ENCODE peak calls at places on chromosomes 7 and 10, in six cellular contexts. D, Z, U, W, J and X are unnamed samples. For H3K4me1, the result is how much of the 10 kb centered on the place peaks cover.

GRCh38 chr7:38675500-38676106 is 44.4 kb upstream of the AMPH start:
- DNase-seq in W (no peak), D (no peak), U (no peak), J (no peak), Z (no peak), X (no peak)

GRCh38 chr7:103391150-103391549 is 43.7 kb downstream of the PSMC2 start:
- DNase-seq in Z (no peak), W (no peak), D (no peak), U (no peak), J (no peak), X (no peak)

GRCh38 chr7:43248961-43249807 is 136.7 kb downstream of the HECW1 start:
- DNase-seq in W (peak), Z (peak), U (peak), J (no peak), D (no peak), X (no peak)

GRCh38 chr7:4794591-4795350 is 19.3 kb downstream of the AP5Z1 start:
- DNase-seq in W (no peak), J (no peak), D (no peak), Z (no peak), U (no peak), X (no peak)

GRCh38 chr7:154794147-154794780 is 208.7 kb downstream of the PAXIP1 start:
- DNase-seq in J (no peak), U (no peak), Z (peak), W (peak), D (no peak), X (no peak)

GRCh38 chr10:64365663-64366062 is 844.5 kb downstream of the REEP3 start:
- DNase-seq in J (no peak), W (no peak), Z (no peak), D (no peak), U (no peak), X (no peak)

GRCh38 chr7:66638309-66639099 is 9.8 kb downstream of the KCTD7 start:
- DNase-seq in Z (no peak), D (no peak), U (no peak), W (no peak), J (no peak), X (no peak)

GRCh38 chr7:119664601-119665000 is 608.4 kb upstream of the KCND2 start:
- DNase-seq in Z (no peak), U (peak), W (no peak), D (no peak), J (no peak), X (no peak)

GRCh38 chr10:34047389-34047788 is 712.9 kb upstream of the NRP1 start:
- DNase-seq in J (no peak), U (no peak), D (peak), Z (no peak), W (no peak), X (no peak)

GRCh38 chr10:101672536-101672935 is 22.4 kb downstream of the FBXW4 start:
- DNase-seq in J (no peak), W (no peak), D (no peak), Z (peak), U (no peak), X (no peak)

GRCh38 chr10:15124190-15124589 is 27.0 kb downstream of the RPP38 start:
- DNase-seq in U (no peak), Z (no peak), W (no peak), J (no peak), D (no peak), X (no peak)

GRCh38 chr7:157241631-157242030 is 95.2 kb upstream of the DNAJB6 start:
- DNase-seq in W (no peak), Z (no peak), J (no peak), U (no peak), D (no peak), X (no peak)

GRCh38 chr10:91575044-91575610 is 57.7 kb downstream of the PPP1R3C start:
- DNase-seq in J (no peak), D (no peak), Z (peak), W (no peak), U (no peak), X (no peak)

GRCh38 chr7:38880454-38880853 is 28.5 kb downstream of the VPS41 start:
- DNase-seq in W (no peak), U (no peak), J (no peak), Z (no peak), D (no peak), X (no peak)

GRCh38 chr7:155684546-155684945 is 40.1 kb downstream of the RBM33 start:
- DNase-seq in U (no peak), W (no peak), D (no peak), Z (no peak), J (no peak), X (no peak)

GRCh38 chr10:132940791-132941465 is 1.4 kb downstream of the CFAP46 start:
- DNase-seq in Z (no peak), D (peak), U (no peak), W (no peak), J (no peak), X (no peak)

GRCh38 chr7:71173955-71174354 is 42.0 kb downstream of the GALNT17 start:
- DNase-seq in W (no peak), D (no peak), J (no peak), U (peak), Z (peak), X (no peak)

GRCh38 chr10:59688921-59689351 is 20.7 kb downstream of the SLC16A9 start:
- DNase-seq in W (peak), J (no peak), D (no peak), U (no peak), Z (no peak), X (no peak)

GRCh38 chr10:23343591-23344225 is 889 bp downstream of the C10orf67 start:
- DNase-seq in J (no peak), W (peak), D (peak), U (peak), Z (peak), X (no peak)

GRCh38 chr10:121698336-121698735 is 100.1 kb upstream of the FGFR2 start:
- DNase-seq in W (no peak), D (no peak), U (no peak), Z (no peak), J (no peak), X (no peak)

GRCh38 chr7:78011642-78012041 is 213.1 kb downstream of the PHTF2 start:
- DNase-seq in W (no peak), D (no peak), J (no peak), U (no peak), Z (peak), X (no peak)

GRCh38 chr7:49295136-49295535 is 370.8 kb downstream of the CDC14C start:
- DNase-seq in D (no peak), W (no peak), U (peak), Z (no peak), J (no peak), X (no peak)

GRCh38 chr7:26680616-26681015 is 183.8 kb downstream of the SKAP2 start:
- DNase-seq in J (no peak), W (no peak), U (no peak), Z (no peak), D (no peak), X (no peak)
- H3K4me1 ChIP-seq in J (under half), W (under half), U (under half), Z (under half), D (under half), X (under half)

GRCh38 chr10:32985341-32985764 is 27.3 kb upstream of the ITGB1 start:
- DNase-seq in J (no peak), U (no peak), D (no peak), Z (no peak), W (no peak), X (no peak)

GRCh38 chr10:32982911-32983310 is 24.9 kb upstream of the ITGB1 start:
- DNase-seq in Z (no peak), W (no peak), D (no peak), J (no peak), U (no peak), X (no peak)

GRCh38 chr10:32985781-32986350 is 27.8 kb upstream of the ITGB1 start:
- DNase-seq in U (peak), W (no peak), Z (no peak), D (no peak), J (no peak), X (no peak)

GRCh38 chr10:32983333-32983909 is 25.4 kb upstream of the ITGB1 start:
- DNase-seq in W (no peak), U (peak), J (no peak), Z (no peak), D (no peak), X (no peak)

DNA sequence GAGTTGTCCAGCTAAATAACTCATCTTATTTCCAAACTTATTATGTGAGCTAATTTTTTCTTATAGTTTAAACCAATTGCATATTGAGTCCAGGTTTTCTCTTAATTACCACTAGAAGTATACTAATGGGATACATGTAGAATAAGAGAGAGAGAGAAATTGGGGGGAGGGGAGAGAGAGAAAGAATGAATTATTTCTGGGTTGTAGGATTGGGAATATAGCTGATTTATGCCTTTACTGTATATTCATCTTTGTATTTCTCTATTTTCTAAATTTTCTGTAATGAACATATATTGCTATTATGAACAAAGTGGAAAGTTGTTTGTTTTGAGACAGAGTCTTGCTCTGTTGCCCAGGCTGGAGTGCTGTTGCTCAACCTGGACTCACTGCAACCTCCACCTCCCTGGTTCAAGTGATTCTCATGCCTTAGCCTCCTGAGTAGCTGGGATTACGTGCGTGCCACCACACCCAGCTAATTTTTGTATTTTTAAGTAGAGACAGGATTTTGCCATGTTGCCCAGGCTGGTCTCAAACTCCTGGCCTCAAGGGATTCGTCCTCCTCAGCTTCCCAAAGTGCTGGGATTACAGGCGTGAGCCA is 26.1 kb upstream of the ITGB1 start:
- DNase-seq in U (no peak), W (no peak), D (no peak), Z (no peak), J (no peak), X (no peak)
- H3K4me1 ChIP-seq in U (under half), W (under half), D (under half), Z (under half), J (under half), X (under half)

GRCh38 chr7:27191716-27192545 is 6.9 kb upstream of the HOXA11 start:
- DNase-seq in W (peak), D (peak), U (no peak), Z (no peak), J (no peak), X (peak)

GRCh38 chr7:27193335-27194001 is 6.4 kb downstream of the HOXA13 start:
- DNase-seq in Z (no peak), W (peak), D (peak), U (no peak), J (no peak), X (no peak)

GRCh38 chr7:27191081-27191715 is 6.2 kb upstream of the HOXA11 start:
- DNase-seq in D (peak), U (no peak), W (peak), J (no peak), Z (no peak), X (no peak)

GRCh38 chr7:27194002-27194352 is 5.9 kb downstream of the HOXA13 start:
- DNase-seq in J (no peak), W (no peak), D (no peak), U (no peak), Z (no peak), X (no peak)

GRCh38 chr7:27192546-27193334 is 7.2 kb downstream of the HOXA13 start:
- DNase-seq in J (no peak), D (peak), W (peak), U (no peak), Z (no peak), X (peak)
- H3K4me1 ChIP-seq in J (under half), D (under half), W (under half), U (under half), Z (under half), X (under half)

GRCh38 chr7:81770823-81771222 is 976 bp upstream of the HGF start:
- DNase-seq in J (no peak), W (no peak), Z (no peak), D (no peak), U (no peak), X (no peak)
- H3K4me1 ChIP-seq in J (under half), W (under half), Z (under half), D (under half), U (under half), X (under half)

DNA sequence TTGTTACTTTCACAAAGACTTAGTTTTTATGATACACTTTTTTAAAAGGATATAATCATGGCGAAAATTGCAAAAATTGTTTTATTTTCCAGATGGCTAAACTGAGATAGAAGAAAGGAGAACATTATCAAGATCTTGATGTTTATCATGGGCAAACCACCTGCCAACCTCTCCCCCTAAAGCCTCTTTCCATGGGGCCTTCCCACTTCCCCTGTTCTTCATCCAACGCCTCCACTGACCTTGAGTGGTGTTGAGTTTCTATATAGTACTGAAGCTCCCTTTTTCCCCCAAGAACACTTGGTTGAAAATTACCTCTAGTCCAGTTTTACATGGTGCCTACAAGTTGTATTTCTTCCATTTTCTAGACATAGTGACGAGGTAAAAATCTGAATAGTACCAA is 5.0 kb downstream of the CREB3L2 start:
- DNase-seq in W (no peak), D (no peak), J (no peak), Z (no peak), U (no peak), X (no peak)
- H3K4me1 ChIP-seq in W (under half), D (under half), J (under half), Z (half or more), U (under half), X (half or more)

DNA sequence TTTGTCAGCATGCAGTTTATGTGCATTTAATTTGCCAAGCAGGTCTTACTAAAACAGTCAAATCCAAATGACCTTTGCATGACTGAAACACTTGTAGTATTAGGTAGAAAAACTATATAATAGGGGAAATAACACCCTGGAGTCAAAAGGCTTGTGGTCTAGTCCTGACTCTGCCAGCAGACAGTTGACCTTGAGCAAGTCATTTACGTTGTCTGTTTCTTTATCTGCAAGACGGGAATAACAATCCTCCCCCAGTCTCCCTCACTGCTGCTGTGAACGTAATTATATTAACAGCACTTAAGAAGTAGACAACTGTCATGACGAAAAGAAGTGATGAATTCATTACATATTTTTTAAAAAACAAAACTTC is 26.1 kb downstream of the CDK6 start:
- DNase-seq in J (no peak), W (no peak), U (peak), D (no peak), Z (no peak), X (no peak)
- H3K4me1 ChIP-seq in J (under half), W (under half), U (under half), D (under half), Z (under half), X (under half)

DNA sequence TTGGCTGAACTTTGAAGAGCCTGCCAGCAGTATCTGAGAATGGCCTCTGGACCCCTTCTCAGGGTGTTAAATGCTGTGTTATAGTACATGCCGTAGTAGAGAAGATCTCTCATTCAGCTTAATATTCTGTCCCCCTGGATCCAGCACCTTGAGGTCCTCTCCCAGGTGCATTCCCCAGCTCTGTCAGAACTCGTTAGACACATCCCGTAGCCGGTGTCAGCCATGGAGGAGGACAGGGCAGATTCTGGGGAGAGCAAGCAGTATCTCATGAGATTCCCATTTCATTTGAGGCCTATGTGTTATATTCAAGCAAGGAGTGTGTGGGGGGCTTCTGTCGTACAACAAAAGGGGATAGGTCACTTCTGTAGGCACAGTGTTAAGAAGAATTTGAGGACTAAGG is 34.8 kb downstream of the NACAD start:
- DNase-seq in U (no peak), Z (no peak), D (no peak), W (no peak), J (no peak), X (no peak)
- H3K4me1 ChIP-seq in U (under half), Z (under half), D (under half), W (under half), J (under half), X (under half)

GRCh38 chr7:138892016-138892630 is 89.1 kb downstream of the KIAA1549 start:
- DNase-seq in D (no peak), U (no peak), Z (no peak), J (no peak), W (no peak), X (no peak)
- H3K4me1 ChIP-seq in D (under half), U (under half), Z (under half), J (under half), W (under half), X (under half)

GRCh38 chr10:110394898-110395297 is 90.2 kb upstream of the SMNDC1 start:
- DNase-seq in W (no peak), J (no peak), U (no peak), Z (no peak), D (no peak), X (no peak)
- H3K4me1 ChIP-seq in W (under half), J (under half), U (under half), Z (under half), D (under half), X (under half)

GRCh38 chr10:29535778-29536459 is 98.9 kb downstream of the SVIL start:
- DNase-seq in W (no peak), Z (peak), D (no peak), J (no peak), U (no peak), X (no peak)
- H3K4me1 ChIP-seq in W (under half), Z (under half), D (under half), J (under half), U (under half), X (under half)